ENCODE peak calls at places on chromosomes 4 and X, in seven cellular contexts. L is foreskin fibroblast; P is nephron progenitor cell; X is CD4-positive, alpha-beta T cell; T is T-helper 9 cell; S is endothelial cell; H is amniotic stem cell. A is an unnamed sample.

GRCh38 chrX:139382529-139382928 is 148.0 kb upstream of the F9 start:
- DNase-seq in L (no peak), P (no peak), X (no peak), T (no peak), S (no peak), H (no peak), A (no peak)

GRCh38 chr4:100872811-100873210 is 355.0 kb upstream of the EMCN start:
- DNase-seq in L (no peak), P (no peak), X (no peak), T (no peak), S (no peak), H (peak), A (no peak)

GRCh38 chrX:47030339-47030738 is 47.9 kb upstream of the RGN start:
- DNase-seq in L (peak), P (peak), X (no peak), T (no peak), S (peak), H (peak), A (peak)

GRCh38 chr4:53654300-53654758 is 63.0 kb upstream of the LNX1 start:
- DNase-seq in L (peak), P (no peak), X (no peak), T (no peak), S (no peak), H (peak), A (no peak)

GRCh38 chr4:3729188-3729884 is 36.8 kb upstream of the ADRA2C start:
- DNase-seq in L (peak), P (no peak), X (no peak), T (no peak), S (no peak), H (no peak), A (no peak)

GRCh38 chr4:106333186-106333585 is 16.8 kb downstream of the AIMP1 start:
- DNase-seq in L (no peak), P (no peak), X (no peak), T (no peak), S (no peak), H (no peak), A (no peak)

GRCh38 chr4:155008389-155008788 is 200.0 kb upstream of the NPY2R start:
- DNase-seq in L (no peak), P (no peak), X (no peak), T (no peak), S (no peak), H (no peak), A (no peak)

GRCh38 chr4:53192017-53192416 is 173.8 kb downstream of the SCFD2 start:
- DNase-seq in L (no peak), P (no peak), X (no peak), T (no peak), S (no peak), H (no peak), A (no peak)

GRCh38 chr4:6333301-6334202 is 63.9 kb downstream of the WFS1 start:
- DNase-seq in L (no peak), P (no peak), X (no peak), T (no peak), S (no peak), H (no peak), A (peak)

GRCh38 chr4:93617596-93617995 is 211.0 kb upstream of the ATOH1 start:
- DNase-seq in L (no peak), P (no peak), X (no peak), T (no peak), S (no peak), H (no peak), A (no peak)

GRCh38 chr4:65120287-65120686 is 550.0 kb downstream of the EPHA5 start:
- DNase-seq in L (no peak), P (no peak), X (no peak), T (no peak), S (no peak), H (no peak), A (no peak)

GRCh38 chr4:56388311-56388710 is 1.0 kb upstream of the AASDH start:
- DNase-seq in L (no peak), P (no peak), X (no peak), T (no peak), S (no peak), H (no peak), A (no peak)

GRCh38 chr4:25900901-25901500 is 13.0 kb upstream of the SMIM20 start:
- DNase-seq in L (no peak), P (no peak), X (no peak), T (no peak), S (no peak), H (no peak), A (no peak)

GRCh38 chr4:153022233-153022632 is 86.1 kb downstream of the FHDC1 start:
- DNase-seq in L (no peak), P (no peak), X (no peak), T (no peak), S (no peak), H (no peak), A (no peak)

GRCh38 chr4:96035727-96036126 is 195.8 kb downstream of the PDHA2 start:
- DNase-seq in L (no peak), P (no peak), X (no peak), T (no peak), S (peak), H (no peak), A (no peak)

A was measured in neural crest cell.